ENCODE peak calls at places on chromosomes 11 and 22, in four cellular contexts. E is HL-60, F is WERI-Rb-1, O is gastrocnemius medialis. P is an unnamed sample.

GRCh38 chr22:49119551-49119952 is 708.1 kb downstream of the BRD1 start:
- DNase-seq in E (no peak), F (no peak), O (peak; percentile 16), P (no peak)

GRCh38 chr11:61124574-61125309 is 22.5 kb downstream of the CD5 start:
- DNase-seq in O (no peak), F (peak; percentile 87), E (no peak), P (no peak)

GRCh38 chr11:107808526-107808925 is 50.1 kb downstream of the SLC35F2 start:
- DNase-seq in E (no peak), F (no peak), O (no peak), P (no peak)

GRCh38 chr11:77136074-77136473 is 8.0 kb downstream of the MYO7A start:
- DNase-seq in O (no peak), E (no peak), F (no peak), P (no peak)

GRCh38 chr11:75563978-75564552 is 2.0 kb downstream of the SERPINH1 start:
- DNase-seq in O (peak; percentile 31), E (no peak), F (peak; percentile 33), P (no peak)

GRCh38 chr11:29005401-29005980 is 897.3 kb downstream of the METTL15 start:
- DNase-seq in F (peak; percentile 15), E (no peak), O (no peak), P (no peak)

GRCh38 chr11:95762513-95762912 is 27.1 kb downstream of the FAM76B start:
- DNase-seq in O (no peak), F (no peak), E (no peak), P (no peak)

GRCh38 chr11:79062814-79063762 is 377.7 kb downstream of the TENM4 start:
- DNase-seq in E (no peak), F (peak; percentile 77), O (peak; percentile 30), P (no peak)

GRCh38 chr11:92225563-92226308 is 1.1 kb downstream of the FAT3 start:
- DNase-seq in F (peak; percentile 45), E (no peak), O (no peak), P (no peak)

GRCh38 chr11:16737860-16738197 is 618 bp upstream of the C11orf58 start:
- DNase-seq in O (no peak), E (no peak), F (no peak), P (no peak)

DNA sequence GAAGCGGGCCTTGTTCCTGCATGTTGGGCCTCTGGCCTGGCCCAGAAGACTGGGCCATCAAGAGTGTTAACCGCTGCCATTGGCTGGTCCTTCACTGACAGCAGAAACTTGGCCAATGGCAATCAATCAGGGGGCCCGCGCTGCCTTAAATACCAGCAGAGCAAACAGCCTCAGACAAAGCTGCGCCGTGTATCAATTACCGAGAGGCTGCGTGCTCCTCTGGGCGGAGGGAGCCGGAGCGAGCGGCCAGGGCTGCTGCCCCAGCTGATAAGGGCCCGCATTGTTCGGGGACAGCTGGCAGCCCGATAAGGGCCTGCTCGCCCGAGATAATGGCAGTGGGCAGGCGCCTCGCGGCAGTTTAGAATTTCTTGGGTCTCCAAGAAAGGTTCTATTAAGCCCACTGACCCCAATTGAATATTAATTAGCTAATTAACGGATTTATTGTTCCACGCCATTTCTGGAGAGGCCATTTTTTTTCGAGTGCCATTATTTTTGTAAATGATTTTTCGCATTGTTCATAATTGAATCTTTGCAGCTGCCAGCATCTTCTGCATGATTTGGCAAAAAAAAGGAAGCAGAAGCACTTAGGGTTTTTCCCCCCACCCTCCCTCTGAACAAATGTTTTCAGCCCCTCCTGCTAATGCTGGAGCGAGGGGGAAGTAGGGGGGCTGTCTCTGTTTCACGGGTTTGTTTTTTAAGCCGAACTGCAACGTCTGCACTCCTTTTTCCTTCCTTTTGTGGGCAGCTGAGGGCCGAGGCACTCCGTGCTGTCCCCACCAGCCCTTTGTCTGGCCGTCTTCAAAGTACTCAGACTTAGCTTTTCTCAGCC is 37.6 kb upstream of the RIC3 start:
- DNase-seq in O (peak; percentile 39), F (no peak), E (peak; percentile 74), P (no peak)
- H3K27ac ChIP-seq in O (no peak overlapping the region), F (no peak overlapping the region), E (peak overlapping the region; percentile 47), P (no peak overlapping the region)

GRCh38 chr11:83831929-83832328 is 545.8 kb upstream of the CCDC90B start:
- DNase-seq in E (no peak), O (no peak), F (no peak), P (no peak)

GRCh38 chr11:83835423-83835822 is 549.3 kb upstream of the CCDC90B start:
- DNase-seq in E (no peak), F (no peak), O (no peak), P (no peak)

GRCh38 chr11:83840326-83840725 is 554.2 kb upstream of the CCDC90B start:
- DNase-seq in E (no peak), F (no peak), O (no peak), P (no peak)

GRCh38 chr11:83836883-83837654 is 550.9 kb upstream of the CCDC90B start:
- DNase-seq in O (no peak), F (peak; percentile 64), E (peak; percentile 21), P (no peak)
- TF ChIP-seq CTCF in O (no peak), F (peak; percentile 94), E (peak; percentile 48), P (no peak)

GRCh38 chr11:123219066-123219697 is 24.1 kb upstream of the CLMP start:
- DNase-seq in E (no peak), F (no peak), O (no peak), P (no peak)

GRCh38 chr11:123218451-123218850 is 23.4 kb upstream of the CLMP start:
- DNase-seq in O (no peak), F (no peak), E (no peak), P (no peak)

GRCh38 chr11:123221074-123221473 is 26.0 kb upstream of the CLMP start:
- DNase-seq in E (no peak), F (no peak), O (no peak), P (no peak)

GRCh38 chr11:123216249-123216648 is 21.2 kb upstream of the CLMP start:
- DNase-seq in E (no peak), O (no peak), F (no peak), P (no peak)

DNA sequence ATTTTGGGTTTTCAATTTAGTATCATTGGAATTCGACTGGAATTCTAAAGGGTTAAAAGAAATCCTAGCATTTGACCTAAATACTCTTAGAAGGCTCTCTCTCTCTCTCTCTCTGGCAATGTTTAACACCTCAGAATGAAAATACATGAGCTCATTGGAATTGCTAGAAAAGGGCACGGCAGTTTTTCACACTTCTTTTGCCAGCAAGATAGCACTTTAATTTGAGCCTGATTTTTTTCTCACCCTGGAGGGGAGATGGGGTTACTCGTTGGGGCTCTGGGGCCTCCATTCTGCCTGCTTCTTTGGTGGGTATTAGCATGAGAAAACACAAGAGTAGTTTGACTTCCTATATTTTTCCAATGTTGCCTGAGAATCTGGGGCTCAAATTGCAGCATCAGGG is 22.8 kb upstream of the CLMP start:
- DNase-seq in F (no peak), E (no peak), O (no peak), P (no peak)
- H3K27ac ChIP-seq in F (no peak overlapping the region), E (no peak overlapping the region), O (no peak overlapping the region), P (no peak overlapping the region)

GRCh38 chr22:38505595-38506117 is 455 bp downstream of the DDX17 start:
- DNase-seq in F (peak; percentile 55), O (peak; percentile 82), E (peak; percentile 29), P (peak; percentile 61)

GRCh38 chr22:38506118-38506962 is at the start of gene DDX17:
- DNase-seq in E (peak; percentile 97), F (peak; percentile 90), O (peak; percentile 94), P (peak; percentile 91)

GRCh38 chr22:38503021-38503420 is 3.1 kb downstream of the DDX17 start:
- DNase-seq in F (no peak), O (no peak), E (no peak), P (no peak)

GRCh38 chr22:38501797-38502672 is 4.1 kb downstream of the DDX17 start:
- DNase-seq in O (no peak), F (no peak), E (no peak), P (no peak)

DNA sequence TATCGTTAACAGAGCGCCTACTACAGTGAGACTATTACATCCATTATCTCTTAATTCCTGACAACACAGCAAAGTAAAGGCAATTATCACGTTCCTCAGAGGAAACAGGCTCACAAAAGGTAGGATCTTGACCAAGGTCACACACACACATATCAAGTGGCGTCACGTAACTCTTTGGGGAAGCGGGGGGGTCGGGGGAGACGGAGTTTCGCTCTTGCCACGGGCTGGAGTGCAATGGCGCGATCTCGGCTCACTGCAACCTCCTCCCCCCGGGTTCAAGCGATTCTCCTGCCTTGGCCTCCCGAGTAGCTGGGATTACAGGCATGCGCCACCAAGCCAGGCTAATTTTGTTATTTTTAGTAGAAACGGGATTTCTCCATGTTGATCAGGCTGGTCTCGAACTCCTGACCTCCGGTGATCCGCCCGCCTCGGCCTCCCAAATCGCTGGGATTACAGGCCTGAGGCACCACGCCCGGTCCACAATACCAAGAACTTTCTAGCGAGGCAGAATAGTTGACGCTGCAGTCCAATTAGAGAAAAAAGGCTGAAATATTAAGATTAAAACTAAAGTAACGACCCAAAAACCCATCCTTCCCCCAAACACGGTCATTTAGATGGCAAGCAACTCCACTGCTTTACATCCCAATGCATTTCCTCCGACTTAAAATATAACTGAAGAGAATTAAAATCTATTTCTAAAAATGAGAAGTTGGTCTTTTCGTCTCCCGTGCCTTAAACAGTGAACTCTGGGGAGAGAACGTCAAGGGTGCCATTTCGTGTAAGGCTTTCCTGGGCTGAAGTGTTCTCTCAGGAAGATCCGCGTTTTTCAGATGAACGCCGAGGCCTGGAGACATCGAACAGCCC is 1.1 kb downstream of the DDX17 start:
- DNase-seq in F (peak; percentile 45), E (peak; percentile 76), O (peak; percentile 62), P (peak; percentile 29)
- TF ChIP-seq CTCF in F (no peak), E (no peak), O (no peak), P (no peak)

GRCh38 chr22:20240900-20241299 is 27.2 kb downstream of the RTN4R start:
- DNase-seq in E (no peak), F (no peak), O (no peak), P (no peak)

GRCh38 chr22:20238567-20239062 is 29.5 kb downstream of the RTN4R start:
- DNase-seq in E (peak; percentile 64), O (no peak), F (peak; percentile 95), P (no peak)

GRCh38 chr22:20239063-20239950 is 28.8 kb downstream of the RTN4R start:
- DNase-seq in O (no peak), E (no peak), F (peak; percentile 71), P (no peak)

GRCh38 chr22:20241579-20242392 is 26.3 kb downstream of the RTN4R start:
- DNase-seq in F (no peak), E (no peak), O (no peak), P (no peak)

DNA sequence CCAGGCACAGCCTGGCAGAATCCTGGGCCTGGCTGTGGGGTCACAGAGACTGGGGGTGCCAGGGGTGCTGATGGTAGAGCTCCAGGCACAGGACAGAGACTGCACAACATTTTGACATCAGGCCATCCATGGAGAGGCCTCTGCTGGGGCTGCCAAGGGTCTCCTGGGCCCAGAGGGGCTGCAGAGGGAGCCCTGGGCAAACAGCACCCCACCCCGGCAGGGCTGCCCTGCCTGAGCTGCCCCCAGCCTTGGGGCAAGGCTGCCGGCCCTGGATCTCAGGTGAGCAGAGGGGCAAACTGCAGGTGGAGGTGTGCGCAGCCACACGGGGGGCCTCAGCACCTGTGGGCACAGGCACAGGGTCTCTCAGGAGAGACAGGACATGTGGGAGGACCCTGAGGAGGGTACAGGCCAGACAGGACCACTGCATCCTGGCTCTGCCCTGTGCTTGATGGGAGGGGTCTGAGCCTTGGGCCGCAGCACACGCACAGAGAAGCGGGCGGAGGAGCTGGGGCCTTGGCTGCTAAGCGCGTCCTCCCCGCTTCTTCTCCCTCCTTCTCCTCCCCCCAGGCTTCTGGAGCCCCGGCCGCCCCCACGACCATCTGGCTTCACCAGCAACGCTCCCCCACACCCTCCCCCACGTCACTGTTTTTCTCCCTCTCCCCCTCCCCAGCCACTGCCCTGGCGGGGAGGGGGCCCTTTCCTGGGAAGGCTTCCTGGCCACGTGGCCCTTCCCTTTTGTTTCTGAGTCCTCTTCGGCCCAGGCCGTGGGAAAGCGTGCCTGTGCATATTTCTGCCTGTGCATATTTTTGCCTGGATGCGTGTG is 28.0 kb downstream of the RTN4R start:
- DNase-seq in O (no peak), F (peak; percentile 95), E (no peak), P (no peak)
- H3K27ac ChIP-seq in O (peak overlapping the region; percentile 65), F (peak overlapping the region; percentile 96), E (no peak overlapping the region), P (peak overlapping the region; percentile 60)

P was measured in CD4-positive, alpha-beta T cell.